ENCODE peak calls at places on chromosomes 12 and 14, in ten cellular contexts. F is hippocampal formation, N is astrocyte of the hippocampus, C is hypothalamus, B is BJ, R is HT1080, E is mesothelial cell of epicardium, M is posterior cingulate gyrus, J is CMK, W is Peyer's patch. S is an unnamed sample.
A peak's percentile ranks its signal among the peaks of the same experiment; 100 is the strongest.

GRCh38 chr12:67772276-67773169 is 124.0 kb downstream of the DYRK2 start:
- DNase-seq in F (no peak), N (peak; percentile 82), C (no peak), B (no peak), R (no peak), E (no peak), M (no peak), J (no peak), W (no peak), S (peak; percentile 13)

GRCh38 chr12:108602961-108603704 is 5.2 kb upstream of the TMEM119 start:
- DNase-seq in F (no peak), N (no peak), C (no peak), B (no peak), R (no peak), E (no peak), M (no peak), J (no peak), W (no peak), S (no peak)

GRCh38 chr14:59695198-59695597 is 118.6 kb upstream of the CCDC175 start:
- DNase-seq in F (no peak), N (no peak), C (no peak), B (no peak), R (peak; percentile 42), E (no peak), M (no peak), J (no peak), W (no peak), S (no peak)

GRCh38 chr14:92407395-92407794 is 84.4 kb downstream of the SLC24A4 start:
- DNase-seq in F (no peak), N (no peak), C (no peak), B (no peak), R (no peak), E (no peak), M (no peak), J (no peak), W (no peak), S (no peak)

GRCh38 chr14:97446087-97446486 is 648.9 kb downstream of the VRK1 start:
- DNase-seq in F (no peak), N (no peak), C (no peak), B (no peak), R (no peak), E (no peak), M (no peak), J (no peak), W (no peak), S (no peak)

GRCh38 chr14:29584992-29585391 is 342.7 kb downstream of the PRKD1 start:
- DNase-seq in F (peak; percentile 56), N (peak; percentile 89), C (peak; percentile 15), B (peak; percentile 84), R (peak; percentile 39), E (no peak), M (peak; percentile 64), J (no peak), W (no peak), S (peak; percentile 6)

GRCh38 chr12:103768467-103769123 is 72.4 kb downstream of the NT5DC3 start:
- DNase-seq in F (no peak), N (no peak), C (no peak), B (no peak), R (peak; percentile 20), E (no peak), M (no peak), J (no peak), W (no peak), S (no peak)

GRCh38 chr12:96400631-96401060 is 407 bp upstream of the CDK17 start:
- DNase-seq in F (peak; percentile 73), N (no peak), C (no peak), B (no peak), R (peak; percentile 46), E (no peak), M (no peak), J (no peak), W (no peak), S (no peak)

GRCh38 chr12:79127268-79127895 is 262.8 kb downstream of the SYT1 start:
- DNase-seq in F (peak; percentile 50), N (peak; percentile 76), C (no peak), B (peak; percentile 93), R (peak; percentile 81), E (no peak), M (no peak), J (no peak), W (no peak), S (no peak)

GRCh38 chr14:104664107-104664506 is 25.3 kb upstream of the INF2 start:
- DNase-seq in F (no peak), N (no peak), C (no peak), B (no peak), R (no peak), E (no peak), M (no peak), J (no peak), W (peak; percentile 34), S (no peak)

S was measured in neural crest cell.